ENCODE peak calls at places on chromosome 13, in seven cellular contexts. One of them, this sample, is unnamed.

GRCh38 chr13:47117268-47117667 is 220.4 kb upstream of the HTR2A start:
- DNase-seq in GDM1: peak; percentile 17
- DNase-seq in posterior cingulate gyrus: no peak
- DNase-seq in OCI-LY7: no peak
- DNase-seq in stimulated activated naive CD8-positive, alpha-beta T cell treated with anti-CD3 and anti-CD28 coated beads, Interleukin-15, amount 100 ng/mL, for 72 hours: no peak
- DNase-seq in activated naive CD8-positive, alpha-beta T cell treated with anti-CD3 and anti-CD28 coated beads for 36 hours: no peak
- DNase-seq in aorta: no peak
- DNase-seq in this sample: no peak

GRCh38 chr13:32021785-32022184 is 9.8 kb upstream of the FRY start:
- DNase-seq in activated naive CD8-positive, alpha-beta T cell treated with anti-CD3 and anti-CD28 coated beads for 36 hours: no peak
- DNase-seq in posterior cingulate gyrus: no peak
- DNase-seq in aorta: no peak
- DNase-seq in GDM1: no peak
- DNase-seq in stimulated activated naive CD8-positive, alpha-beta T cell treated with anti-CD3 and anti-CD28 coated beads, Interleukin-15, amount 100 ng/mL, for 72 hours: no peak
- DNase-seq in OCI-LY7: no peak
- DNase-seq in this sample: no peak

GRCh38 chr13:19586904-19587634 is 25.7 kb upstream of the TPTE2 start:
- DNase-seq in posterior cingulate gyrus: peak; percentile 33
- DNase-seq in GDM1: peak; percentile 77
- DNase-seq in aorta: peak; percentile 64
- DNase-seq in activated naive CD8-positive, alpha-beta T cell treated with anti-CD3 and anti-CD28 coated beads for 36 hours: peak; percentile 83
- DNase-seq in stimulated activated naive CD8-positive, alpha-beta T cell treated with anti-CD3 and anti-CD28 coated beads, Interleukin-15, amount 100 ng/mL, for 72 hours: peak; percentile 80
- DNase-seq in OCI-LY7: peak; percentile 79
- DNase-seq in this sample: peak; percentile 76

GRCh38 chr13:30796132-30796832 is 60.9 kb downstream of the ALOX5AP start:
- DNase-seq in stimulated activated naive CD8-positive, alpha-beta T cell treated with anti-CD3 and anti-CD28 coated beads, Interleukin-15, amount 100 ng/mL, for 72 hours: no peak
- DNase-seq in GDM1: no peak
- DNase-seq in activated naive CD8-positive, alpha-beta T cell treated with anti-CD3 and anti-CD28 coated beads for 36 hours: no peak
- DNase-seq in aorta: no peak
- DNase-seq in posterior cingulate gyrus: no peak
- DNase-seq in OCI-LY7: peak; percentile 14
- DNase-seq in this sample: no peak

GRCh38 chr13:42597505-42597904 is 23.6 kb downstream of the TNFSF11 start:
- DNase-seq in OCI-LY7: no peak
- DNase-seq in stimulated activated naive CD8-positive, alpha-beta T cell treated with anti-CD3 and anti-CD28 coated beads, Interleukin-15, amount 100 ng/mL, for 72 hours: no peak
- DNase-seq in activated naive CD8-positive, alpha-beta T cell treated with anti-CD3 and anti-CD28 coated beads for 36 hours: no peak
- DNase-seq in aorta: no peak
- DNase-seq in GDM1: no peak
- DNase-seq in posterior cingulate gyrus: no peak
- DNase-seq in this sample: no peak

GRCh38 chr13:38141792-38142191 is 207.9 kb upstream of the UFM1 start:
- DNase-seq in posterior cingulate gyrus: no peak
- DNase-seq in GDM1: no peak
- DNase-seq in aorta: no peak
- DNase-seq in OCI-LY7: no peak
- DNase-seq in activated naive CD8-positive, alpha-beta T cell treated with anti-CD3 and anti-CD28 coated beads for 36 hours: no peak
- DNase-seq in stimulated activated naive CD8-positive, alpha-beta T cell treated with anti-CD3 and anti-CD28 coated beads, Interleukin-15, amount 100 ng/mL, for 72 hours: no peak
- DNase-seq in this sample: no peak

GRCh38 chr13:41938918-41939317 is 22.0 kb downstream of the VWA8 start:
- DNase-seq in activated naive CD8-positive, alpha-beta T cell treated with anti-CD3 and anti-CD28 coated beads for 36 hours: no peak
- DNase-seq in stimulated activated naive CD8-positive, alpha-beta T cell treated with anti-CD3 and anti-CD28 coated beads, Interleukin-15, amount 100 ng/mL, for 72 hours: no peak
- DNase-seq in aorta: no peak
- DNase-seq in GDM1: no peak
- DNase-seq in OCI-LY7: no peak
- DNase-seq in posterior cingulate gyrus: no peak
- DNase-seq in this sample: no peak

GRCh38 chr13:36831291-36831690 is 12.3 kb downstream of the RFXAP start:
- DNase-seq in GDM1: no peak
- DNase-seq in stimulated activated naive CD8-positive, alpha-beta T cell treated with anti-CD3 and anti-CD28 coated beads, Interleukin-15, amount 100 ng/mL, for 72 hours: no peak
- DNase-seq in activated naive CD8-positive, alpha-beta T cell treated with anti-CD3 and anti-CD28 coated beads for 36 hours: no peak
- DNase-seq in aorta: no peak
- DNase-seq in posterior cingulate gyrus: no peak
- DNase-seq in OCI-LY7: no peak
- DNase-seq in this sample: no peak

GRCh38 chr13:98457053-98457452 is 119.9 kb downstream of the STK24 start:
- DNase-seq in aorta: no peak
- DNase-seq in OCI-LY7: no peak
- DNase-seq in GDM1: no peak
- DNase-seq in stimulated activated naive CD8-positive, alpha-beta T cell treated with anti-CD3 and anti-CD28 coated beads, Interleukin-15, amount 100 ng/mL, for 72 hours: no peak
- DNase-seq in activated naive CD8-positive, alpha-beta T cell treated with anti-CD3 and anti-CD28 coated beads for 36 hours: no peak
- DNase-seq in posterior cingulate gyrus: peak; percentile 55
- DNase-seq in this sample: no peak

GRCh38 chr13:27176772-27177171 is 5.2 kb upstream of the USP12 start:
- DNase-seq in OCI-LY7: no peak
- DNase-seq in stimulated activated naive CD8-positive, alpha-beta T cell treated with anti-CD3 and anti-CD28 coated beads, Interleukin-15, amount 100 ng/mL, for 72 hours: no peak
- DNase-seq in activated naive CD8-positive, alpha-beta T cell treated with anti-CD3 and anti-CD28 coated beads for 36 hours: no peak
- DNase-seq in aorta: no peak
- DNase-seq in GDM1: no peak
- DNase-seq in posterior cingulate gyrus: no peak
- DNase-seq in this sample: no peak

GRCh38 chr13:47932953-47933687 is 68.0 kb downstream of the SUCLA2 start:
- DNase-seq in activated naive CD8-positive, alpha-beta T cell treated with anti-CD3 and anti-CD28 coated beads for 36 hours: no peak
- DNase-seq in OCI-LY7: no peak
- DNase-seq in stimulated activated naive CD8-positive, alpha-beta T cell treated with anti-CD3 and anti-CD28 coated beads, Interleukin-15, amount 100 ng/mL, for 72 hours: no peak
- DNase-seq in posterior cingulate gyrus: no peak
- DNase-seq in GDM1: no peak
- DNase-seq in aorta: no peak
- DNase-seq in this sample: no peak

GRCh38 chr13:23778007-23778687 is 111.1 kb downstream of the MIPEP start:
- DNase-seq in GDM1: no peak
- DNase-seq in aorta: no peak
- DNase-seq in activated naive CD8-positive, alpha-beta T cell treated with anti-CD3 and anti-CD28 coated beads for 36 hours: no peak
- DNase-seq in stimulated activated naive CD8-positive, alpha-beta T cell treated with anti-CD3 and anti-CD28 coated beads, Interleukin-15, amount 100 ng/mL, for 72 hours: no peak
- DNase-seq in OCI-LY7: peak; percentile 19
- DNase-seq in posterior cingulate gyrus: no peak
- DNase-seq in this sample: no peak

GRCh38 chr13:22108283-22108897 is 437.5 kb downstream of the FGF9 start:
- DNase-seq in stimulated activated naive CD8-positive, alpha-beta T cell treated with anti-CD3 and anti-CD28 coated beads, Interleukin-15, amount 100 ng/mL, for 72 hours: no peak
- DNase-seq in GDM1: no peak
- DNase-seq in posterior cingulate gyrus: no peak
- DNase-seq in aorta: no peak
- DNase-seq in activated naive CD8-positive, alpha-beta T cell treated with anti-CD3 and anti-CD28 coated beads for 36 hours: no peak
- DNase-seq in OCI-LY7: no peak
- DNase-seq in this sample: no peak

GRCh38 chr13:30766234-30766633 is 30.9 kb downstream of the ALOX5AP start:
- DNase-seq in GDM1: no peak
- DNase-seq in aorta: no peak
- DNase-seq in stimulated activated naive CD8-positive, alpha-beta T cell treated with anti-CD3 and anti-CD28 coated beads, Interleukin-15, amount 100 ng/mL, for 72 hours: no peak
- DNase-seq in activated naive CD8-positive, alpha-beta T cell treated with anti-CD3 and anti-CD28 coated beads for 36 hours: no peak
- DNase-seq in OCI-LY7: peak; percentile 20
- DNase-seq in posterior cingulate gyrus: no peak
- DNase-seq in this sample: no peak

GRCh38 chr13:24675806-24676570 is 4.2 kb upstream of the ATP12A start:
- DNase-seq in posterior cingulate gyrus: peak; percentile 83
- DNase-seq in aorta: no peak
- DNase-seq in GDM1: no peak
- DNase-seq in OCI-LY7: no peak
- DNase-seq in stimulated activated naive CD8-positive, alpha-beta T cell treated with anti-CD3 and anti-CD28 coated beads, Interleukin-15, amount 100 ng/mL, for 72 hours: no peak
- DNase-seq in activated naive CD8-positive, alpha-beta T cell treated with anti-CD3 and anti-CD28 coated beads for 36 hours: no peak
- DNase-seq in this sample: no peak